ENCODE peak calls at places on chromosomes 13 and 19, in six cellular contexts. P is fibroblast of gingiva, Q is GM19239, D is endothelial cell, A is GM18507, M is islet precursor cell. H is an unnamed sample.

GRCh38 chr19:19201697-19202630 is 1.2 kb downstream of the NR2C2AP start:
- DNase-seq in P (no peak), M (no peak), Q (no peak), D (no peak), A (no peak), H (no peak)

GRCh38 chr19:47779524-47780214 is 1.2 kb downstream of the SELENOW start:
- DNase-seq in P (no peak), A (no peak), Q (no peak), M (peak; percentile 77), D (no peak), H (no peak)

GRCh38 chr19:2986951-2987491 is 9.7 kb downstream of the TLE6 start:
- DNase-seq in Q (no peak), P (no peak), M (peak; percentile 66), A (no peak), D (no peak), H (peak; percentile 28)

GRCh38 chr13:42762917-42763316 is 18.5 kb upstream of the FAM216B start:
- DNase-seq in A (no peak), D (no peak), M (no peak), P (peak; percentile 63), Q (no peak), H (no peak)

GRCh38 chr19:18503971-18504885 is 17.6 kb downstream of the ELL start:
- DNase-seq in Q (peak; percentile 74), M (no peak), D (no peak), P (no peak), A (peak; percentile 75), H (no peak)

GRCh38 chr13:32254916-32255743 is 60.0 kb downstream of the ZAR1L start:
- DNase-seq in D (no peak), A (no peak), P (no peak), Q (no peak), M (no peak), H (no peak)

GRCh38 chr19:42216653-42217521 is 590 bp downstream of the DEDD2 start:
- DNase-seq in M (peak; percentile 79), P (peak; percentile 24), A (no peak), D (peak; percentile 47), Q (no peak), H (no peak)

GRCh38 chr13:45765464-45765863 is 63.3 kb downstream of the CBY2 start:
- DNase-seq in D (no peak), Q (no peak), A (no peak), M (no peak), P (no peak), H (no peak)

GRCh38 chr13:29556742-29557141 is 38.7 kb downstream of the SLC7A1 start:
- DNase-seq in D (no peak), A (no peak), M (no peak), P (no peak), Q (no peak), H (no peak)

GRCh38 chr13:110813646-110814624 is 100.4 kb downstream of the ING1 start:
- DNase-seq in D (no peak), M (peak; percentile 46), P (no peak), Q (no peak), A (no peak), H (no peak)

GRCh38 chr13:51998723-51999471 is 12.4 kb downstream of the ATP7B start:
- DNase-seq in P (no peak), Q (no peak), A (no peak), M (peak; percentile 68), D (no peak), H (no peak)

GRCh38 chr13:83943530-83944279 is 61.4 kb upstream of the SLITRK1 start:
- DNase-seq in M (no peak), Q (no peak), A (no peak), P (no peak), D (no peak), H (no peak)

GRCh38 chr19:40612831-40613668 is 11.9 kb downstream of the LTBP4 start:
- DNase-seq in P (no peak), A (no peak), M (peak; percentile 78), Q (no peak), D (peak; percentile 77), H (no peak)

GRCh38 chr13:105848494-105848893 is 687.0 kb downstream of the EFNB2 start:
- DNase-seq in D (no peak), M (peak; percentile 60), Q (no peak), P (no peak), A (no peak), H (no peak)

GRCh38 chr13:87368639-87369038 is 302.5 kb upstream of the SLITRK5 start:
- DNase-seq in P (no peak), D (no peak), Q (no peak), M (no peak), A (no peak), H (no peak)

GRCh38 chr19:1904385-1905070 is 671 bp upstream of the ADAT3 start:
- DNase-seq in Q (peak; percentile 54), A (peak; percentile 51), P (peak; percentile 31), M (peak; percentile 95), D (no peak), H (no peak)

GRCh38 chr19:16368385-16369305 is 44.0 kb downstream of the KLF2 start:
- DNase-seq in A (no peak), P (no peak), Q (no peak), M (no peak), D (no peak), H (no peak)

GRCh38 chr19:5491565-5491964 is 36.3 kb downstream of the ZNRF4 start:
- DNase-seq in M (no peak), P (no peak), A (no peak), Q (no peak), D (no peak), H (no peak)

GRCh38 chr19:19459707-19460251 is 54.3 kb downstream of the GATAD2A start:
- DNase-seq in A (no peak), M (no peak), P (peak; percentile 36), Q (peak; percentile 55), D (no peak), H (no peak)

GRCh38 chr13:93169980-93170379 is 56.6 kb upstream of the GPC6 start:
- DNase-seq in Q (no peak), M (peak; percentile 93), A (no peak), P (no peak), D (no peak), H (no peak)

GRCh38 chr13:73369095-73369494 is 310.3 kb downstream of the KLF5 start:
- DNase-seq in M (no peak), A (no peak), Q (no peak), P (no peak), D (no peak), H (no peak)

GRCh38 chr19:2532252-2533071 is 56.5 kb downstream of the GADD45B start:
- DNase-seq in M (no peak), Q (no peak), D (no peak), A (no peak), P (peak; percentile 71), H (no peak)

GRCh38 chr19:35170359-35171061 is 16.0 kb downstream of the FXYD5 start:
- DNase-seq in P (no peak), A (no peak), D (no peak), Q (no peak), M (peak; percentile 9), H (no peak)

GRCh38 chr13:43686557-43686956 is 100.2 kb downstream of the ENOX1 start:
- DNase-seq in D (no peak), Q (no peak), P (peak; percentile 80), A (no peak), M (peak; percentile 89), H (no peak)

GRCh38 chr13:98482476-98483444 is 94.1 kb downstream of the STK24 start:
- DNase-seq in M (peak; percentile 72), D (no peak), P (peak; percentile 81), Q (no peak), A (no peak), H (no peak)

GRCh38 chr19:55322495-55322894 is 2.6 kb downstream of the TMEM150B start:
- DNase-seq in Q (no peak), M (no peak), P (no peak), A (no peak), D (no peak), H (no peak)

GRCh38 chr19:7326105-7326877 is 22.4 kb upstream of the ARHGEF18 start:
- DNase-seq in A (no peak), Q (no peak), M (peak; percentile 67), P (no peak), D (no peak), H (no peak)

GRCh38 chr19:28961772-28962500 is 251.0 kb downstream of the UQCRFS1 start:
- DNase-seq in Q (no peak), M (no peak), P (peak; percentile 14), A (no peak), D (no peak), H (no peak)

GRCh38 chr13:93004919-93005318 is 221.7 kb upstream of the GPC6 start:
- DNase-seq in A (no peak), D (no peak), Q (no peak), P (no peak), M (no peak), H (no peak)

GRCh38 chr19:17448190-17448967 is at the start of gene TMEM221:
- DNase-seq in P (no peak), A (no peak), Q (peak; percentile 60), M (peak; percentile 69), D (peak; percentile 74), H (no peak)

GRCh38 chr19:50514346-50515167 is 844 bp upstream of the ASPDH start:
- DNase-seq in M (no peak), A (no peak), P (no peak), D (no peak), Q (no peak), H (peak; percentile 59)

GRCh38 chr13:73519720-73520119 is 460.9 kb downstream of the KLF5 start:
- DNase-seq in Q (no peak), P (no peak), A (no peak), D (no peak), M (no peak), H (peak; percentile 33)

GRCh38 chr19:11987405-11988231 is 22.8 kb downstream of the ZNF763 start:
- DNase-seq in A (peak; percentile 79), Q (peak; percentile 78), M (peak; percentile 97), D (no peak), P (peak; percentile 89), H (peak; percentile 86)

GRCh38 chr13:28475916-28476725 is 18.8 kb downstream of the FLT1 start:
- DNase-seq in A (no peak), M (no peak), P (peak; percentile 83), Q (no peak), D (no peak), H (no peak)

GRCh38 chr19:45901432-45901903 is 945 bp downstream of the MYPOP start:
- DNase-seq in M (no peak), D (no peak), A (no peak), Q (no peak), P (peak; percentile 32), H (no peak)

GRCh38 chr13:88908896-88909535 is 1237.8 kb downstream of the SLITRK5 start:
- DNase-seq in Q (no peak), M (peak; percentile 52), D (no peak), P (peak; percentile 55), A (no peak), H (peak; percentile 27)